ENCODE peak calls at places on chromosomes 1 and 21, in four cellular contexts. S, D, O and I are unnamed samples.

GRCh38 chr1:12764016-12764415 is 9.5 kb upstream of the PRAMEF12 start:
- DNase-seq in D (no peak), S (no peak), O (no peak), I (no peak)

GRCh38 chr21:34336756-34337391 is 26.9 kb upstream of the KCNE2 start:
- DNase-seq in S (no peak), O (no peak), D (no peak), I (no peak)

GRCh38 chr1:170530972-170531757 is 801 bp upstream of the GORAB start:
- DNase-seq in D (no peak), S (no peak), O (peak), I (peak)

GRCh38 chr1:182339684-182340083 is 51.9 kb downstream of the GLUL start:
- DNase-seq in D (no peak), O (no peak), S (no peak), I (no peak)

GRCh38 chr1:180026556-180026955 is 71.9 kb downstream of the CEP350 start:
- DNase-seq in D (no peak), S (no peak), O (no peak), I (no peak)

GRCh38 chr1:245580651-245581050 is 425.9 kb downstream of the KIF26B start:
- DNase-seq in S (no peak), O (no peak), D (no peak), I (no peak)

GRCh38 chr1:175129182-175129581 is 61.5 kb downstream of the TNN start:
- DNase-seq in S (no peak), O (no peak), D (peak), I (no peak)

GRCh38 chr21:45306832-45307571 is 19.3 kb upstream of the POFUT2 start:
- DNase-seq in O (no peak), S (no peak), D (no peak), I (no peak)

GRCh38 chr1:202107801-202108731 is 14.7 kb upstream of the GPR37L1 start:
- DNase-seq in O (peak), S (no peak), D (no peak), I (no peak)

GRCh38 chr1:221439008-221439733 is 302.7 kb downstream of the DUSP10 start:
- DNase-seq in S (peak), D (peak), O (peak), I (peak)